ENCODE peak calls at places on chromosomes 3 and 15, in ten cellular contexts. B is GM04504, W is lung, X is fibroblast of the conjunctiva, D is B cell, M is HEK293T, J is pancreas, Q is activated T-helper 1 cell treated with Interleukin-2 at 50 U/mL for 16 hours, K is T-helper 2 cell, U is nucleus accumbens. I is an unnamed sample.

GRCh38 chr15:29135266-29135665 is 134.4 kb downstream of the NSMCE3 start:
- DNase-seq in Q (no peak), D (no peak), J (no peak), X (no peak), M (no peak), K (no peak), W (no peak), U (no peak), B (peak; percentile 9), I (no peak)

GRCh38 chr3:170356596-170357175 is 829 bp upstream of the SKIL start:
- DNase-seq in J (peak; percentile 83), W (peak; percentile 84), B (peak; percentile 62), U (peak; percentile 49), M (peak; percentile 81), D (peak; percentile 88), X (peak; percentile 72), Q (peak; percentile 45), K (peak; percentile 24), I (peak; percentile 71)

GRCh38 chr3:71310595-71311319 is 272.8 kb downstream of the FOXP1 start:
- DNase-seq in U (no peak), Q (no peak), W (no peak), B (peak; percentile 66), J (no peak), X (peak; percentile 42), M (no peak), D (peak; percentile 30), K (no peak), I (peak; percentile 32)

GRCh38 chr3:172259726-172260248 is 188.5 kb downstream of the GHSR start:
- DNase-seq in M (no peak), K (no peak), W (no peak), Q (no peak), X (no peak), D (no peak), U (no peak), J (no peak), B (no peak), I (no peak)

GRCh38 chr3:99499235-99499798 is 139.1 kb upstream of the COL8A1 start:
- DNase-seq in D (no peak), J (no peak), Q (no peak), B (no peak), M (peak; percentile 47), X (peak; percentile 55), U (no peak), K (no peak), W (no peak), I (no peak)

GRCh38 chr15:84079885-84080777 is 155.4 kb upstream of the GOLGA6L4 start:
- DNase-seq in D (peak; percentile 30), Q (no peak), B (no peak), W (no peak), X (no peak), U (no peak), M (peak; percentile 66), K (peak; percentile 6), J (peak; percentile 24), I (no peak)

GRCh38 chr3:41274944-41275668 is 75.8 kb downstream of the CTNNB1 start:
- DNase-seq in W (no peak), Q (no peak), J (no peak), B (no peak), X (no peak), K (no peak), D (no peak), U (no peak), M (no peak), I (peak; percentile 7)

GRCh38 chr15:28051920-28052633 is 47.0 kb downstream of the OCA2 start:
- DNase-seq in M (no peak), Q (no peak), D (no peak), B (no peak), J (no peak), U (no peak), K (no peak), X (no peak), W (no peak), I (no peak)

GRCh38 chr3:150286390-150287147 is 121.5 kb upstream of the TSC22D2 start:
- DNase-seq in X (peak; percentile 51), B (no peak), W (no peak), K (no peak), M (peak; percentile 58), J (no peak), U (no peak), D (peak; percentile 56), Q (no peak), I (no peak)

GRCh38 chr3:27488821-27489220 is 4.6 kb upstream of the SLC4A7 start:
- DNase-seq in Q (no peak), X (no peak), M (no peak), B (no peak), U (no peak), K (no peak), D (no peak), J (no peak), W (no peak), I (no peak)

GRCh38 chr3:145854486-145854885 is 306.5 kb downstream of the PLOD2 start:
- DNase-seq in Q (no peak), B (no peak), W (no peak), J (no peak), D (no peak), U (no peak), K (no peak), X (no peak), M (no peak), I (no peak)

GRCh38 chr3:157981819-157982218 is 124.4 kb downstream of the SHOX2 start:
- DNase-seq in D (no peak), Q (no peak), J (no peak), B (no peak), W (no peak), X (no peak), K (no peak), U (no peak), M (no peak), I (no peak)

GRCh38 chr15:25967120-25967519 is 104.0 kb upstream of the ATP10A start:
- DNase-seq in K (no peak), W (no peak), M (no peak), J (no peak), X (no peak), B (no peak), D (no peak), U (no peak), Q (no peak), I (no peak)

GRCh38 chr15:82919231-82919886 is 33.2 kb downstream of the HOMER2 start:
- DNase-seq in U (no peak), M (no peak), K (no peak), Q (no peak), J (peak; percentile 94), B (no peak), X (no peak), D (no peak), W (peak; percentile 46), I (no peak)

GRCh38 chr3:117526485-117527079 is 817.0 kb downstream of the TUSC7 start:
- DNase-seq in U (no peak), W (peak; percentile 39), M (no peak), J (peak; percentile 11), Q (no peak), B (no peak), K (no peak), X (peak; percentile 29), D (peak; percentile 28), I (no peak)

GRCh38 chr3:29686889-29687592 is 406.2 kb downstream of the RBMS3 start:
- DNase-seq in D (no peak), K (no peak), M (no peak), B (no peak), Q (no peak), X (no peak), W (no peak), J (no peak), U (no peak), I (no peak)

GRCh38 chr15:85592148-85592547 is 202.6 kb downstream of the KLHL25 start:
- DNase-seq in W (no peak), X (peak; percentile 40), B (peak; percentile 76), K (no peak), D (no peak), J (no peak), Q (no peak), M (no peak), U (no peak), I (no peak)

GRCh38 chr15:66565141-66565595 is 630 bp downstream of the LCTL start:
- DNase-seq in X (no peak), D (no peak), M (no peak), U (no peak), J (no peak), W (no peak), Q (no peak), B (no peak), K (no peak), I (no peak)

GRCh38 chr3:136862953-136863352 is 945 bp downstream of the NCK1 start:
- DNase-seq in M (no peak), B (no peak), W (no peak), Q (no peak), J (no peak), D (no peak), U (no peak), X (no peak), K (no peak), I (no peak)

GRCh38 chr3:72520690-72521308 is 327.4 kb downstream of the SHQ1 start:
- DNase-seq in X (peak; percentile 4), K (no peak), Q (no peak), B (no peak), J (no peak), U (no peak), W (no peak), D (no peak), M (no peak), I (no peak)

GRCh38 chr15:94375997-94376396 is 144.6 kb downstream of the MCTP2 start:
- DNase-seq in W (no peak), K (no peak), B (no peak), M (no peak), D (no peak), J (no peak), U (no peak), Q (no peak), X (no peak), I (no peak)

GRCh38 chr15:70271422-70272088 is 173.8 kb upstream of the TLE3 start:
- DNase-seq in U (no peak), D (no peak), M (peak; percentile 29), Q (no peak), W (no peak), K (no peak), B (peak; percentile 91), J (no peak), X (peak; percentile 95), I (peak; percentile 82)

GRCh38 chr3:139123377-139124095 is 78.8 kb upstream of the PRR23C start:
- DNase-seq in D (no peak), B (no peak), K (no peak), U (no peak), M (no peak), W (peak; percentile 25), Q (no peak), J (no peak), X (no peak), I (no peak)

GRCh38 chr3:126551839-126552687 is 6.7 kb downstream of the C3orf22 start:
- DNase-seq in U (no peak), Q (no peak), X (no peak), D (no peak), J (no peak), K (no peak), B (no peak), M (no peak), W (peak; percentile 10), I (no peak)

GRCh38 chr3:60957541-60957940 is 293.7 kb downstream of the FHIT start:
- DNase-seq in Q (no peak), J (no peak), B (no peak), D (no peak), W (no peak), M (no peak), U (no peak), K (no peak), X (no peak), I (no peak)

GRCh38 chr3:189863031-189863430 is 231.8 kb downstream of the TP63 start:
- DNase-seq in D (no peak), Q (no peak), M (no peak), B (no peak), W (peak; percentile 37), J (no peak), K (no peak), U (no peak), X (peak; percentile 4), I (no peak)

GRCh38 chr3:107734317-107734716 is 211.6 kb downstream of the BBX start:
- DNase-seq in W (no peak), U (no peak), Q (no peak), J (no peak), K (no peak), D (no peak), B (no peak), M (no peak), X (no peak), I (no peak)

GRCh38 chr3:8239718-8240698 is 261.6 kb upstream of the LMCD1 start:
- DNase-seq in U (no peak), J (peak; percentile 8), B (peak; percentile 17), D (peak; percentile 28), X (peak; percentile 63), W (no peak), Q (no peak), M (peak; percentile 50), K (no peak), I (peak; percentile 15)